ENCODE peak calls at places on chromosomes 5 and 9, in four cellular contexts. One of them, this sample, is unnamed.

GRCh38 chr5:130496215-130496614 is 592.0 kb downstream of the CHSY3 start:
- DNase-seq in endothelial cell of umbilical vein: no peak
- DNase-seq in NCI-H345: no peak
- DNase-seq in anterior cingulate cortex: no peak
- DNase-seq in this sample: no peak

GRCh38 chr5:5795074-5795779 is 372.8 kb downstream of the ICE1 start:
- DNase-seq in NCI-H345: no peak
- DNase-seq in endothelial cell of umbilical vein: no peak
- DNase-seq in anterior cingulate cortex: no peak
- DNase-seq in this sample: no peak

GRCh38 chr5:51961154-51961562 is 577.9 kb downstream of the ISL1 start:
- DNase-seq in endothelial cell of umbilical vein: no peak
- DNase-seq in NCI-H345: no peak
- DNase-seq in anterior cingulate cortex: no peak
- DNase-seq in this sample: no peak

GRCh38 chr9:629136-629535 is 212.4 kb upstream of the DMRT1 start:
- DNase-seq in endothelial cell of umbilical vein: no peak
- DNase-seq in anterior cingulate cortex: no peak
- DNase-seq in NCI-H345: no peak
- DNase-seq in this sample: no peak

GRCh38 chr9:86181379-86182315 is 77.8 kb downstream of the C9orf153 start:
- DNase-seq in NCI-H345: no peak
- DNase-seq in anterior cingulate cortex: no peak
- DNase-seq in endothelial cell of umbilical vein: no peak
- DNase-seq in this sample: no peak

GRCh38 chr9:131335356-131335755 is 45.8 kb downstream of the PLPP7 start:
- DNase-seq in NCI-H345: no peak
- DNase-seq in endothelial cell of umbilical vein: no peak
- DNase-seq in anterior cingulate cortex: no peak
- DNase-seq in this sample: no peak

GRCh38 chr5:157651011-157651611 is 1.1 kb downstream of the SOX30 start:
- DNase-seq in anterior cingulate cortex: no peak
- DNase-seq in endothelial cell of umbilical vein: no peak
- DNase-seq in NCI-H345: no peak
- DNase-seq in this sample: no peak

GRCh38 chr5:143635888-143636287 is 176.1 kb upstream of the HMHB1 start:
- DNase-seq in NCI-H345: no peak
- DNase-seq in endothelial cell of umbilical vein: no peak
- DNase-seq in anterior cingulate cortex: no peak
- DNase-seq in this sample: no peak

GRCh38 chr5:115100556-115100955 is 69.2 kb downstream of the TRIM36 start:
- DNase-seq in endothelial cell of umbilical vein: no peak
- DNase-seq in anterior cingulate cortex: no peak
- DNase-seq in NCI-H345: peak
- DNase-seq in this sample: no peak

GRCh38 chr5:17216176-17216973 is 1.1 kb upstream of the BASP1 start:
- DNase-seq in endothelial cell of umbilical vein: peak
- DNase-seq in anterior cingulate cortex: peak
- DNase-seq in NCI-H345: peak
- DNase-seq in this sample: peak

GRCh38 chr5:61332891-61333350 is 863 bp downstream of the ZSWIM6 start:
- DNase-seq in endothelial cell of umbilical vein: peak
- DNase-seq in NCI-H345: no peak
- DNase-seq in anterior cingulate cortex: peak
- DNase-seq in this sample: no peak

This sample was measured in DMS79.